ENCODE peak calls at places on chromosomes 5 and 9, in seven cellular contexts. B is neural crest cell, X is heart right ventricle, I is endothelial cell, P is cardiac muscle cell, Q is H1, E is suprapubic skin. U is an unnamed sample.
A peak's percentile ranks its signal among the peaks of the same experiment; 100 is the strongest.

GRCh38 chr5:167770461-167770860 is 521.0 kb upstream of the WWC1 start:
- DNase-seq in B (no peak), X (no peak), I (no peak), P (peak; percentile 56), Q (no peak), E (no peak), U (no peak)

GRCh38 chr5:74205745-74206570 is 434.6 kb downstream of the ENC1 start:
- DNase-seq in B (no peak), X (no peak), I (no peak), P (peak; percentile 10), Q (no peak), E (no peak), U (no peak)

GRCh38 chr9:3948826-3949578 is 350.9 kb downstream of the GLIS3 start:
- DNase-seq in B (no peak), X (no peak), I (no peak), P (peak; percentile 83), Q (no peak), E (no peak), U (no peak)

GRCh38 chr9:89527084-89527483 is 29.2 kb upstream of the SEMA4D start:
- DNase-seq in B (no peak), X (peak; percentile 32), I (no peak), P (no peak), Q (no peak), E (no peak), U (no peak)

GRCh38 chr9:13860926-13861325 is 453.0 kb downstream of the NFIB start:
- DNase-seq in B (no peak), X (no peak), I (no peak), P (peak; percentile 33), Q (no peak), E (no peak), U (no peak)

GRCh38 chr5:93346301-93346700 is 234.7 kb downstream of the NR2F1-AS1 start:
- DNase-seq in B (no peak), X (no peak), I (no peak), P (no peak), Q (no peak), E (no peak), U (no peak)

GRCh38 chr9:84697494-84698114 is 28.1 kb downstream of the NTRK2 start:
- DNase-seq in B (peak; percentile 59), X (peak; percentile 67), I (peak; percentile 79), P (peak; percentile 61), Q (peak; percentile 80), E (peak; percentile 77), U (peak; percentile 73)

GRCh38 chr5:78779771-78780616 is 131.4 kb upstream of the LHFPL2 start:
- DNase-seq in B (no peak), X (no peak), I (no peak), P (peak; percentile 78), Q (no peak), E (no peak), U (no peak)

GRCh38 chr9:82763631-82764030 is 299.3 kb downstream of the RASEF start:
- DNase-seq in B (no peak), X (no peak), I (no peak), P (no peak), Q (no peak), E (no peak), U (peak; percentile 12)

GRCh38 chr9:123465304-123465703 is 109.3 kb downstream of the CRB2 start:
- DNase-seq in B (no peak), X (no peak), I (no peak), P (no peak), Q (no peak), E (no peak), U (no peak)

GRCh38 chr5:31048975-31049290 is 144.6 kb upstream of the CDH6 start:
- DNase-seq in B (no peak), X (no peak), I (no peak), P (peak; percentile 48), Q (no peak), E (no peak), U (no peak)

GRCh38 chr5:175831507-175831906 is 39.9 kb upstream of the CPLX2 start:
- DNase-seq in B (no peak), X (no peak), I (no peak), P (no peak), Q (no peak), E (no peak), U (no peak)

GRCh38 chr5:17803976-17804375 is 169.7 kb downstream of the TAF11L14 start:
- DNase-seq in B (no peak), X (no peak), I (no peak), P (no peak), Q (no peak), E (no peak), U (no peak)
- TF ChIP-seq CTCF in B (no peak), X (no peak), I (no peak), P (no peak), Q (no peak), E (no peak), U (no peak)

GRCh38 chr9:127611796-127612790 is at the start of gene STXBP1:
- DNase-seq in B (peak; percentile 81), X (peak; percentile 88), I (peak; percentile 92), P (peak; percentile 89), Q (no peak), E (peak; percentile 88), U (peak; percentile 93)
- TF ChIP-seq CTCF in B (peak; percentile 33), X (no peak), I (no peak), P (peak; percentile 19), Q (no peak), E (no peak), U (no peak)

GRCh38 chr5:177456591-177456964 is 10.0 kb downstream of the PRR7 start:
- DNase-seq in B (no peak), X (no peak), I (no peak), P (no peak), Q (no peak), E (peak; percentile 75), U (no peak)
- TF ChIP-seq CTCF in B (no peak), X (peak; percentile 45), I (peak; percentile 34), P (no peak), Q (no peak), E (no peak), U (no peak)

GRCh38 chr5:148957591-148958202 is 105.2 kb downstream of the SH3TC2 start:
- DNase-seq in B (peak; percentile 42), X (no peak), I (peak; percentile 67), P (peak; percentile 24), Q (no peak), E (no peak), U (peak; percentile 67)
- TF ChIP-seq CTCF in B (peak; percentile 87), X (peak; percentile 84), I (peak; percentile 85), P (peak; percentile 76), Q (peak; percentile 73), E (peak; percentile 44), U (peak; percentile 92)

GRCh38 chr5:112396430-112396829 is 22.6 kb downstream of the EPB41L4A start:
- DNase-seq in B (no peak), X (no peak), I (no peak), P (no peak), Q (no peak), E (no peak), U (no peak)
- TF ChIP-seq CTCF in B (no peak), X (no peak), I (no peak), P (no peak), Q (no peak), E (no peak), U (no peak)

GRCh38 chr9:101791938-101792337 is 53.5 kb upstream of the GRIN3A start:
- DNase-seq in B (peak; percentile 64), X (no peak), I (peak; percentile 77), P (peak; percentile 5), Q (peak; percentile 21), E (no peak), U (peak; percentile 71)
- TF ChIP-seq CTCF in B (peak; percentile 73), X (peak; percentile 33), I (peak; percentile 54), P (no peak), Q (peak; percentile 73), E (no peak), U (peak; percentile 60)

DNA sequence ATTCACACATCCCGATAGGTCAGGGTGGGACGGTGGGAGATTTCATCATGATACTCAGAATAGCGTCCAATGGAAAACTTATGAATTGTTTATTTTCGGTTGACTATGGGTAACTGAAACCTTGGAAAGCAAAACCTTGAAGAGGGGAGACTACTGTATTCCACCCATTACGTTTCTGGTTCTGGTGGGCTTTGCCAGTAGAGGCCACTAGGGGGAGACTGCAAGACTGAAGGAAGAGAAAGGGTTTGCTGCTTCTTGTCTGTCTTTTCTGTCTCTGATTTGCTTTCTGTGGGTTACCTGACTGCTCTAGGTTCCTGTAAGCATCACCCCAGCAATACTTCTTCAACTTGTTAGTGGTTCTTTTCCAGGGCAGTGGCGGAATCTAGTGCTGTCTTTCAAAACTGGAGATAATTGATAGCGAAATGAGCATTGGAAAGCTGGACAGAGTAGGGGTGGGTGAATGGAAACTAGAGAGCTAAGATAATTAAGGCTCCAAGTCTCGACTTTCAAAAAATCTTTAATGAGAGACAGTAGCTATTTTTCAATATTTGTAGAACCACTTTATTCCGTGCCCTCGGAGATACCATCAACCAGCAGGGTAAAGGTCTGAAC is 27.0 kb downstream of the GRIN3A start:
- DNase-seq in B (peak; percentile 42), X (no peak), I (peak; percentile 49), P (no peak), Q (no peak), E (no peak), U (peak; percentile 30)
- TF ChIP-seq CTCF in B (peak; percentile 67), X (peak; percentile 52), I (peak; percentile 84), P (peak; percentile 51), Q (peak; percentile 59), E (no peak), U (peak; percentile 57)

DNA sequence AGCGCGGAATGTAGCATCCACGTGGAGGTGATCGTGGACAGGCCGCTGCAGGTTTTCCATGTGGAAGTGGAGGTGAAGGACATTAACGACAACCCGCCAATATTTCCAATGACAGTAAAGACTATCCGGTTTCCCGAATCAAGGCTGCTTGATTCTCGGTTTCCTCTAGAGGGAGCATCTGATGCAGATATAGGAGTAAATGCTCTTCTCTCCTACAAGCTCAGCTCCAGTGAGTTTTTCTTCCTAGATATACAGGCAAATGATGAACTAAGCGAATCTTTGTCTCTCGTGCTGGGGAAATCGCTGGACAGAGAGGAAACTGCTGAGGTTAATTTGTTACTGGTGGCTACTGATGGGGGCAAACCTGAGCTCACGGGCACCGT is 598 bp downstream of the PCDHA2 start:
- DNase-seq in B (no peak), X (no peak), I (peak; percentile 35), P (no peak), Q (no peak), E (no peak), U (no peak)
- TF ChIP-seq CTCF in B (peak; percentile 39), X (no peak), I (peak; percentile 62), P (peak; percentile 13), Q (no peak), E (no peak), U (no peak)

U was measured in nephron progenitor cell.